ENCODE peak calls at places on chromosomes 6 and 20, in four cellular contexts. N is CD8-positive, alpha-beta T cell; F is nucleus accumbens; U is RWPE1. X is an unnamed sample.

GRCh38 chr20:20412750-20413149 is 44.8 kb downstream of the INSM1 start:
- DNase-seq in N (no peak), F (no peak), U (no peak), X (no peak)

GRCh38 chr6:4812068-4812467 is 35.9 kb downstream of the CDYL start:
- DNase-seq in N (no peak), F (no peak), U (peak; percentile 36), X (no peak)

GRCh38 chr6:163180874-163181541 is 233.5 kb upstream of the QKI start:
- DNase-seq in N (no peak), F (peak; percentile 96), U (peak; percentile 36), X (no peak)

GRCh38 chr6:32427218-32427617 is 12.5 kb upstream of the HLA-DRA start:
- DNase-seq in N (no peak), F (no peak), U (no peak), X (no peak)

GRCh38 chr6:26057899-26058298 is 29.3 kb upstream of the HFE start:
- DNase-seq in N (no peak), F (no peak), U (no peak), X (no peak)

GRCh38 chr20:63475209-63475608 is 2.8 kb upstream of the KCNQ2 start:
- DNase-seq in N (no peak), F (no peak), U (peak; percentile 62), X (peak; percentile 34)

GRCh38 chr6:156727715-156728385 is 49.3 kb upstream of the ARID1B start:
- DNase-seq in N (no peak), F (no peak), U (no peak), X (no peak)

GRCh38 chr6:14816106-14816864 is 429.6 kb upstream of the JARID2 start:
- DNase-seq in N (no peak), F (no peak), U (no peak), X (peak; percentile 49)

GRCh38 chr20:7650081-7650480 is 290.2 kb downstream of the HAO1 start:
- DNase-seq in N (no peak), F (no peak), U (no peak), X (no peak)

GRCh38 chr6:3269412-3269975 is 10.7 kb downstream of the PSMG4 start:
- DNase-seq in N (no peak), F (no peak), U (no peak), X (no peak)

GRCh38 chr6:38929560-38929959 is 119.0 kb upstream of the GLP1R start:
- DNase-seq in N (no peak), F (no peak), U (no peak), X (no peak)

GRCh38 chr20:64233725-64234124 is 21.8 kb upstream of the PCMTD2 start:
- DNase-seq in N (no peak), F (peak; percentile 32), U (no peak), X (no peak)

GRCh38 chr6:22248513-22249308 is 48.1 kb downstream of the PRL start:
- DNase-seq in N (no peak), F (no peak), U (peak; percentile 4), X (peak; percentile 89)

GRCh38 chr6:106599440-106599839 is 29.9 kb downstream of the RTN4IP1 start:
- DNase-seq in N (no peak), F (no peak), U (no peak), X (no peak)

GRCh38 chr6:152571863-152572394 is 65.2 kb downstream of the SYNE1 start:
- DNase-seq in N (no peak), F (no peak), U (no peak), X (no peak)

GRCh38 chr6:41508479-41508878 is 37.7 kb upstream of the FOXP4 start:
- DNase-seq in N (no peak), F (no peak), U (no peak), X (no peak)

GRCh38 chr20:47278907-47279348 is 77.6 kb downstream of the ZMYND8 start:
- DNase-seq in N (no peak), F (no peak), U (no peak), X (peak; percentile 84)

GRCh38 chr20:19855426-19855825 is 97.4 kb downstream of the RIN2 start:
- DNase-seq in N (no peak), F (no peak), U (no peak), X (no peak)

GRCh38 chr6:26272171-26272631 is 92.8 kb upstream of the BTN3A2 start:
- DNase-seq in N (peak; percentile 22), F (no peak), U (no peak), X (no peak)

GRCh38 chr6:31734703-31735500 is 1.4 kb downstream of the CLIC1 start:
- DNase-seq in N (no peak), F (no peak), U (peak; percentile 86), X (peak; percentile 69)

GRCh38 chr6:156777866-156778614 is 862 bp downstream of the ARID1B start:
- DNase-seq in N (peak; percentile 45), F (peak; percentile 19), U (peak; percentile 44), X (peak; percentile 43)

GRCh38 chr20:1635291-1635979 is 15.6 kb upstream of the SIRPB1 start:
- DNase-seq in N (no peak), F (no peak), U (no peak), X (no peak)

GRCh38 chr20:25629816-25630499 is 6.1 kb upstream of the NANP start:
- DNase-seq in N (no peak), F (no peak), U (no peak), X (no peak)